ENCODE peak calls at places on chromosomes 13 and 19, in seven cellular contexts. P is GM12878, D is HCT116, L is SK-N-SH, W is H1, X is HepG2, V is K562. S is an unnamed sample.

GRCh38 chr19:52941941-52942370 is 18.7 kb upstream of the ZNF888 start:
- DNase-seq in W (no peak), V (no peak), L (peak), D (no peak), P (no peak), X (no peak), S (peak)

GRCh38 chr13:96925869-96926628 is 68.2 kb downstream of the OXGR1 start:
- DNase-seq in X (peak), L (no peak), W (no peak), P (no peak), V (no peak), D (no peak), S (no peak)

GRCh38 chr19:28074773-28075172 is 1138.2 kb downstream of the UQCRFS1 start:
- DNase-seq in D (no peak), L (no peak), W (no peak), X (no peak), V (no peak), P (peak), S (peak)

GRCh38 chr19:43504426-43505185 is at the start of gene PHLDB3:
- DNase-seq in P (no peak), W (no peak), X (peak), D (no peak), V (no peak), L (peak), S (peak)

GRCh38 chr19:49637865-49638350 is 2.0 kb downstream of the RRAS start:
- DNase-seq in W (peak), P (no peak), V (peak), D (no peak), X (no peak), L (no peak), S (peak)

GRCh38 chr19:33681081-33681680 is 59.4 kb downstream of the CHST8 start:
- DNase-seq in V (no peak), W (no peak), P (no peak), D (no peak), X (no peak), L (no peak), S (no peak)

GRCh38 chr13:52837850-52838249 is 10.6 kb downstream of the PCDH8 start:
- DNase-seq in W (no peak), X (no peak), P (no peak), V (no peak), L (no peak), D (no peak), S (no peak)

GRCh38 chr19:37251308-37252229 is 33.6 kb downstream of the ZNF383 start:
- DNase-seq in V (peak), X (no peak), W (no peak), D (no peak), L (peak), P (peak), S (peak)

DNA sequence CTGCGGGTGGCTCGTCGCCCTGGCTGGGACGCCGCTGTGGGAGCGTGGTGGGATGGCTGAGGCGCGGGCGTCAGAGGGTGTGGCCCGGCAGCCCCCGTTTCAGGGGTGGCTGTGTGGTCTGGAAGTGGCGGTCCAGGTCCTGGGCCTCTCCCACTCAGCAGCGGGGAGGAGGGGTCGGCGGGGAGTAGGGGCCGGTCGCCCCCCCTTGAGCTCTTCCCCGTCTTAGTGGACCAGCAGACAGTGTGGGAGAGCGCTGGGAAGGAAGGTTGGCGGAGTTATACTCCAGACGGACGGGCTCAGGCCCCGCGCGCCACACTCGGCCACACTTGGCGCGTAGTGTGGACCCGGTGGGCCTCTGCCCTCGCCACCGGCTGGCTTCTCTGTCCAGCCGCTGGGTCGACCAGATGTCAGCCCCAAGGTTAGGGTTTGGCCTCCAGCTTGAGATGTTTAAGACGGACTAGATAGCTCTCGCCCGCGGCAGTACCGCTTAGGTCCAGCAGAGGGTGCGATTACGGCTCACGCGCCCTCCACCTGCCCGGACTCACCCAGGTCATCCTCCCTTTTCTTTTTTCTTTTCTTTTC is 21.7 kb upstream of the ZNF429 start:
- DNase-seq in P (no peak), L (peak), D (no peak), X (no peak), V (peak), W (peak), S (peak)
- TF ChIP-seq JUND in P (no peak), L (no peak), D (no peak), X (no peak), V (no peak), W (no peak), S (no peak)

DNA sequence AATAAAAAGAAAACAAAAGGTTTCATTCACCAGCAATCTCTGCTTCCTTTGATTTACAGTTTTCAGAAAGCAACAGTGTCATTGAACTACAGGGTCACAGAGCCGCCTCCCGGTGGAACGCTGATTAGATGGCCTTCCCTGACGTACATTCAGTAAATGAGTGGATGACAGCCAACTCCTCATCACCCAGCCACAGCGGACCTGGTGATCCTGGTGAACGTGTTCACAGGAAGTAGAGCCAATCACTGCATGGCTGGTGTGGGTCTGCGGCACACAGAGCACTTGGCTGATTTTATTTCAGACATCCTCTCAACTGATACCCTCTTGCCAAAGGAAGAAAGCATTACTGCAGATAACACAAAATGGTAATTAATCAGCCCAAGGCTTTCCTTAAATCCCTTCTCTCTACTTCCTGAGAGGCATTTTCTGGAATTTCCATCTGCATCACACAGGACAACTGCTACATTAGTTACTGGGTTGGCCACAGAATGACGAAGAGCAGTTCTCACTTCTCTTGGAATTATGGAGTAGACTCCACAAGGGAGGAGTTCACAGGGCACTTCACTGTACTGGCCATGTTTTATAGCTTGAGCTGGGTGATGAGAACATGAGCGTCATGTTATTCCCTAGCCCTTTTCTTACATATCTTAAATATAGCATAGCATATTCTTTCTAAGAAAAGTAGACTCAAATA is 84.0 kb upstream of the SLC7A1 start:
- DNase-seq in L (peak), W (no peak), V (no peak), D (no peak), P (no peak), X (no peak), S (no peak)
- TF ChIP-seq JUND in L (no peak), W (no peak), V (no peak), D (no peak), P (no peak), X (no peak), S (no peak)

GRCh38 chr13:24995225-24995804 is 100.6 kb upstream of the PABPC3 start:
- DNase-seq in D (peak), X (peak), V (peak), W (no peak), P (no peak), L (peak), S (peak)

GRCh38 chr13:25001807-25002206 is 94.1 kb upstream of the PABPC3 start:
- DNase-seq in L (no peak), V (no peak), X (no peak), W (no peak), P (no peak), D (no peak), S (no peak)

GRCh38 chr13:24998433-24998832 is 97.5 kb upstream of the PABPC3 start:
- DNase-seq in V (no peak), D (no peak), P (no peak), X (no peak), W (no peak), L (no peak), S (no peak)

DNA sequence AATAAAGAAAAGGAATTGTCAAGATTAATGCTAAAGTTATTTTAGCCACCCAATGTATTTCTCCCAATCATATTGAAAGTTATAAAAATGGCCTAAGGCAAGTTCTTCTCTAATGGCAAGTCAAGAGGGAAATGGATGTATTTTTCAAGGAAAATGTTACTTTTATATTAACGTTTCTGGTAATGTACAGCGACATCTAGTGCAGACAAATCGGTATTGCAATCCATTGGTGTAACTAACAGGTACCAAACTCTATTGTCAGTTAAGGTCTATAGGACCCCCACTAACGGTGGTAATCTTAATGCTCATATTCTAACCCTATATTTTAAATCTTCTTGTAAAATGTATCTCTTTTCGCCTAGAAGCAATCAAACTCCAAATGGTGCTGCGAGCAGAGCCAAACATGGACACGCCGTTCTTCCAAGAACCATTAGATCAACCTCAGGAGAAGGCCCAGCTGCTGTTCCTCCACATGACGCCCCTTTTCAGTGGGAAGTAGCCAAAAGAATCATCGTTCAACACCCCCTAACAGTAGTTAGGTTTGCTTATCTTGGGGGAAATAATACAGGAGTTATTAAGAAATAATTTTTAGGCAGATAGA is 98.5 kb upstream of the PABPC3 start:
- DNase-seq in P (no peak), W (no peak), L (peak), V (peak), X (peak), D (no peak), S (peak)
- TF ChIP-seq JUND in P (no peak), W (no peak), L (no peak), V (no peak), X (no peak), D (no peak), S (no peak)

DNA sequence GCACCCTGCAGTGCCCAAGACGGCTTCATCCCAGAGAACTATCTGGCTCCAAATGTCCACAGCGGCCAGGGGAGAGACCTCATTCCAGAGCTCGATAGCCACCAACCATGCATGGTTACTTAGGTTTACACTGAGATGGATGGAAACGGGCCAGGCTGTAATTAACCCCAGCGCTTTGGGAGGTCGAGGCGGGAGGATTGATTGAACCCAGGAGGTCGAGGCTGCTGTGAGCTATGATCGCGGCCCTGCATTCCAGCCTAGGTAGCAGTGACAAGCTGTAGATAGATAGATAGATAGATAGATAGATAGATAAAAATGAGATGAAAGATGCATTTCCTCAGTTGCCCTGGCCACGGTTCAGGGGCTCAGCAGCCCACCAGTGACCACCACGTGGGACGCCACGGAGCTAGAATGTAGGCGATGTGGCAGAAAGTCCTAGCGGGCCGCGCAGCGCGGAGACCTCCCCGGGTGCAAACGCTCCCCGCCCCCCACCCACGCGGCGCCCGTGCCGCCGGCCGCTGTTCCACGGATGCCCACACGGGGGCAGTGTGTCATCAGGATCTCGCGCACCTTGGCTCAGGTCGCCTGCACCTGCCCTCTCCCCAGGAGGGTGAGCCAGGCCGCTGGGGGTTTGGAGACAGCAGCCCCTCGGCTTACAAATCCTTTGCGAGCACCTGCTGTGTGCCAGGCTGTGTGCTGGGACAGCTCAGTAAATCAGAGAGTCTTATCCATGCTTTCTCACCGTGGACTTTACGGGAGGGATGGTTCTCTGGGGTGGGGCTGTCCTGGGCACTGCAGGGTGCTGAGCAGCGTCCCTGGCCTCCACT is 13.5 kb upstream of the TLE5 start:
- DNase-seq in L (peak), V (peak), D (no peak), X (no peak), W (no peak), P (no peak), S (peak)
- TF ChIP-seq JUND in L (no peak), V (no peak), D (no peak), X (no peak), W (no peak), P (no peak), S (no peak)

DNA sequence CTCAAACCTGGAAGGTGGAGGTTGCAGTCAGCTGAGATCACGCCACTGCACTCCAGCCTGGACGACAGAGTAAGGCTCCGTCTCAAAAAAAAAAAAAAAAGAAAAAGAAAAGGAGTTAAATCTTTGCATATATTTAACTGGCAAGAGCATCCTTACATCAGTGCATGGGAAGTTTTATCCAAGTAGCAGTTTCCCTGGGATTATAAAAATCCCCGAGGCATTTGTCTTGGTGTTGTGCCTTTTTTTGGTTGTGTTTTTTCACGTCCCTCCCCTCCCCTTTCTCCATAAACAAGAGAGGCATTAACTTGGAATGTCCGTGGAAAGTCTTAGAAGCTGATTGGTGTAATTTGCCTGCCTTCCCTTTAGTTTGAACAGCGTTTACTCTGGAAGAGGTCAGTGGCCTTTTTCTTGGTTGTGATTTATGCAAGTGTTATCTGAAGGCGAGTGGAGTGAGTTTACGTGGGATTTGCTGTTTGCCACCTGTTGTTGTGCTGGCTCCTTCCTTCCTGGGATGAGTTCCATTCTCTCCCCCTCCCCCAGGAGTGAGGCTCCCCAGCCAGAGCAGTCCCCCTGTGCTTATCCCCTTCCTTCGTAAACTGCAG is 7.1 kb downstream of the ACTN4 start:
- DNase-seq in L (no peak), W (no peak), P (no peak), X (no peak), V (no peak), D (no peak), S (no peak)
- TF ChIP-seq JUND in L (no peak), W (no peak), P (no peak), X (no peak), V (no peak), D (no peak), S (no peak)

DNA sequence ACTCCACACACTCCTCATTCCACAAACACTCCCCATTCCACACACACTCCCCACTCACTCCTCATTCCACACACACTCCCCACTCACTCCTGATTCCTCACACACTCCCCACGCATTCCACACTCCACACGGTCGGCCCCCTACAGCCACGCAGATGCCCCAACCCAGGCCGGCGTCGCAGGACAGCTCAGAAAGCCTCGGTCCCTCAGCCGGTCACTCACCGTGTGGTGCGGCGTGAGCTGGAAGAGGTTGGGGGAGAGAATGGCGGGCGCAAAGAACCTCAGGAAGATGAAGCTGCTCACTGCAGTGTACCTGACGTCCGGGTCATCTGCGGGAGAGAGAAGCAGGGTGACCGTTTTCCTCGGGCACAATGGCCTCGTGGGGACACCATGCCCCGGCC is 39.0 kb upstream of the C13orf46 start:
- DNase-seq in L (no peak), P (no peak), D (no peak), V (no peak), W (no peak), X (no peak), S (no peak)
- TF ChIP-seq JUND in L (no peak), P (no peak), D (no peak), V (no peak), W (no peak), X (no peak), S (no peak)

GRCh38 chr19:5533257-5533656 is 34.5 kb downstream of the TINCR start:
- DNase-seq in W (no peak), L (no peak), V (no peak), X (no peak), P (no peak), D (no peak), S (no peak)
- TF ChIP-seq JUND in W (no peak), L (no peak), V (no peak), X (no peak), P (no peak), D (no peak), S (no peak)

GRCh38 chr19:2575734-2576481 is 100.0 kb downstream of the GADD45B start:
- DNase-seq in D (no peak), P (no peak), X (peak), L (peak), V (no peak), W (no peak), S (no peak)
- TF ChIP-seq JUND in D (no peak), P (no peak), X (peak), L (no peak), V (no peak), W (no peak), S (no peak)

GRCh38 chr19:13051581-13052165 is 51.0 kb downstream of the LYL1 start:
- DNase-seq in L (no peak), X (peak), P (no peak), D (no peak), W (no peak), V (peak), S (peak)
- TF ChIP-seq JUND in L (no peak), X (peak), P (no peak), D (no peak), W (no peak), V (no peak), S (no peak)

S was measured in T47D.